ENCODE peak calls at places on chromosomes 1 and 21, in seven cellular contexts. B is fibroblast of the conjunctiva; H is fibroblast of lung; K is renal cortical epithelial cell; W is activated CD8-positive, alpha-beta memory T cell treated with anti-CD3 and anti-CD28 coated beads for 1 hour; L is astrocyte of the cerebellum; J is left colon. R is an unnamed sample.

GRCh38 chr1:97006044-97006676 is 284.6 kb downstream of the PTBP2 start:
- DNase-seq in B (peak; percentile 33), H (peak; percentile 49), K (peak; percentile 76), W (no peak), L (peak; percentile 71), J (no peak), R (no peak)

GRCh38 chr1:70966018-70966638 is 81.5 kb downstream of the PTGER3 start:
- DNase-seq in B (no peak), H (peak; percentile 0), K (peak; percentile 19), W (no peak), L (no peak), J (no peak), R (no peak)

GRCh38 chr1:225754940-225755635 is 22.5 kb upstream of the SRP9 start:
- DNase-seq in B (peak; percentile 83), H (peak; percentile 91), K (peak; percentile 90), W (no peak), L (peak; percentile 76), J (no peak), R (no peak)

GRCh38 chr1:180484490-180484889 is 17.9 kb downstream of the ACBD6 start:
- DNase-seq in B (no peak), H (no peak), K (no peak), W (no peak), L (no peak), J (no peak), R (no peak)

GRCh38 chr1:16158993-16159831 is 3.3 kb upstream of the EPHA2 start:
- DNase-seq in B (no peak), H (no peak), K (peak; percentile 81), W (no peak), L (no peak), J (peak; percentile 49), R (no peak)

GRCh38 chr1:72286401-72286800 is 4.1 kb upstream of the NEGR1 start:
- DNase-seq in B (no peak), H (no peak), K (no peak), W (no peak), L (no peak), J (no peak), R (no peak)

GRCh38 chr1:68230901-68231626 is 1.3 kb downstream of the WLS start:
- DNase-seq in B (no peak), H (no peak), K (no peak), W (no peak), L (no peak), J (peak; percentile 44), R (no peak)

GRCh38 chr1:233738396-233738795 is 124.5 kb downstream of the KCNK1 start:
- DNase-seq in B (no peak), H (no peak), K (no peak), W (no peak), L (no peak), J (no peak), R (no peak)

GRCh38 chr1:54583307-54583686 is 35.3 kb downstream of the ACOT11 start:
- DNase-seq in B (no peak), H (no peak), K (no peak), W (no peak), L (no peak), J (no peak), R (no peak)

GRCh38 chr1:234863596-234863995 is 253.6 kb upstream of the IRF2BP2 start:
- DNase-seq in B (no peak), H (peak; percentile 61), K (peak; percentile 78), W (no peak), L (no peak), J (no peak), R (peak; percentile 17)

GRCh38 chr1:204041803-204042505 is 31.0 kb upstream of the SOX13 start:
- DNase-seq in B (peak; percentile 21), H (peak; percentile 12), K (peak; percentile 52), W (no peak), L (no peak), J (no peak), R (no peak)

GRCh38 chr1:41902125-41902524 is 16.6 kb downstream of the HIVEP3 start:
- DNase-seq in B (no peak), H (peak; percentile 43), K (peak; percentile 71), W (no peak), L (peak; percentile 39), J (no peak), R (no peak)

GRCh38 chr1:14974361-14974760 is 179.2 kb upstream of the TMEM51 start:
- DNase-seq in B (no peak), H (peak; percentile 33), K (no peak), W (no peak), L (no peak), J (no peak), R (no peak)

GRCh38 chr1:27527223-27527856 is 37.4 kb upstream of the WASF2 start:
- DNase-seq in B (peak; percentile 63), H (peak; percentile 85), K (no peak), W (no peak), L (no peak), J (peak; percentile 78), R (peak; percentile 69)

GRCh38 chr1:35573198-35573775 is at the start of gene TFAP2E:
- DNase-seq in B (no peak), H (peak; percentile 32), K (no peak), W (no peak), L (no peak), J (peak; percentile 76), R (peak; percentile 62)

GRCh38 chr1:182133181-182133580 is 71.7 kb upstream of the ZNF648 start:
- DNase-seq in B (no peak), H (no peak), K (no peak), W (no peak), L (no peak), J (no peak), R (no peak)

GRCh38 chr1:65963161-65963888 is 170.6 kb downstream of the PDE4B start:
- DNase-seq in B (no peak), H (no peak), K (no peak), W (no peak), L (no peak), J (no peak), R (no peak)

GRCh38 chr21:43301424-43302355 is 125.2 kb downstream of the SIK1 start:
- DNase-seq in B (no peak), H (no peak), K (no peak), W (no peak), L (no peak), J (no peak), R (no peak)

GRCh38 chr1:44212355-44213221 is 683 bp upstream of the DMAP1 start:
- DNase-seq in B (no peak), H (no peak), K (no peak), W (no peak), L (no peak), J (no peak), R (peak; percentile 79)

GRCh38 chr1:59290173-59290954 is 6.5 kb upstream of the FGGY start:
- DNase-seq in B (peak; percentile 13), H (peak; percentile 51), K (peak; percentile 70), W (no peak), L (no peak), J (peak; percentile 42), R (no peak)

R was measured in activated effector memory CD4-positive, alpha-beta T cell treated with anti-CD3 and anti-CD28 coated beads, Interleukin-2, amount 50 U/mL, for 16 hours.